ENCODE peak calls at places on chromosomes 3 and 15, in eight cellular contexts. R, V, C, Z, K, S, L and B are unnamed samples.

GRCh38 chr15:29103825-29104565 is 165.6 kb downstream of the NSMCE3 start:
- DNase-seq in S (peak), C (peak), V (peak), R (peak), K (peak), Z (no peak), L (peak), B (peak)

GRCh38 chr3:106341090-106341489 is 472.3 kb upstream of the CBLB start:
- DNase-seq in V (no peak), R (no peak), K (no peak), C (peak), Z (no peak), L (no peak), S (peak), B (no peak)

GRCh38 chr3:145005427-145005826 is 1033.8 kb downstream of the DIPK2A start:
- DNase-seq in S (no peak), V (no peak), K (no peak), L (no peak), Z (no peak), R (no peak), C (no peak), B (no peak)

GRCh38 chr15:88904808-88905327 is 8.3 kb downstream of the MFGE8 start:
- DNase-seq in Z (peak), L (peak), R (peak), V (peak), S (no peak), K (peak), C (peak), B (peak)

GRCh38 chr3:34005886-34006285 is 207.5 kb downstream of the PDCD6IP start:
- DNase-seq in L (no peak), K (no peak), Z (no peak), C (no peak), S (no peak), R (no peak), V (no peak), B (no peak)

GRCh38 chr3:4981160-4981687 is 2.0 kb downstream of the BHLHE40 start:
- DNase-seq in V (no peak), K (no peak), Z (no peak), C (no peak), R (no peak), L (no peak), S (no peak), B (no peak)

GRCh38 chr3:170117134-170117533 is 64.4 kb downstream of the PHC3 start:
- DNase-seq in R (no peak), S (no peak), V (no peak), Z (peak), K (no peak), C (no peak), L (peak), B (no peak)

GRCh38 chr3:97278506-97278905 is 464.1 kb downstream of the EPHA6 start:
- DNase-seq in R (no peak), L (peak), Z (no peak), S (no peak), V (no peak), C (no peak), K (no peak), B (no peak)

GRCh38 chr3:179036226-179036625 is 35.4 kb downstream of the ZMAT3 start:
- DNase-seq in K (no peak), L (no peak), S (no peak), C (no peak), V (no peak), R (no peak), Z (no peak), B (no peak)

GRCh38 chr3:64995857-64996564 is 308.2 kb upstream of the ADAMTS9 start:
- DNase-seq in Z (peak), S (no peak), C (no peak), L (no peak), V (no peak), K (no peak), R (no peak), B (no peak)

GRCh38 chr3:128794788-128795649 is 69.0 kb downstream of the RAB7A start:
- DNase-seq in K (peak), Z (peak), S (no peak), L (peak), R (peak), V (peak), C (peak), B (peak)

GRCh38 chr15:48285329-48286214 is 45.7 kb upstream of the DUT start:
- DNase-seq in R (peak), Z (peak), S (peak), L (peak), V (peak), K (no peak), C (peak), B (peak)

GRCh38 chr3:186081678-186082077 is 27.2 kb downstream of the ETV5 start:
- DNase-seq in Z (no peak), S (no peak), C (no peak), K (no peak), R (no peak), V (no peak), L (no peak), B (no peak)

GRCh38 chr3:18757476-18757875 is 332.3 kb upstream of the SATB1 start:
- DNase-seq in S (no peak), K (no peak), Z (no peak), R (no peak), L (no peak), V (no peak), C (no peak), B (no peak)

GRCh38 chr3:134066539-134067310 is 37.0 kb upstream of the SLCO2A1 start:
- DNase-seq in Z (no peak), K (no peak), S (no peak), C (no peak), R (no peak), L (no peak), V (no peak), B (peak)

GRCh38 chr3:113695818-113696645 is at the start of gene USF3:
- DNase-seq in V (no peak), Z (peak), K (peak), L (peak), C (peak), R (peak), S (peak), B (peak)

GRCh38 chr3:65864357-65864904 is 174.3 kb downstream of the MAGI1 start:
- DNase-seq in R (no peak), V (no peak), C (no peak), Z (no peak), L (no peak), K (no peak), S (no peak), B (no peak)